ENCODE peak calls at places on chromosomes 1 and 21, in six cellular contexts. H is head of caudate nucleus, L is posterior cingulate gyrus, I is cerebellar cortex, C is SHP77 treated with DMSO at 0.1 percent for 48 hours, M is RCC 7860. J is an unnamed sample.

GRCh38 chr1:29650041-29650400 is 413.7 kb downstream of the PTPRU start:
- DNase-seq in H (peak; percentile 41), L (peak; percentile 43), I (no peak), C (peak; percentile 67), M (no peak), J (no peak)

GRCh38 chr1:116259665-116260064 is 113.4 kb upstream of the ATP1A1 start:
- DNase-seq in H (no peak), L (no peak), I (no peak), C (no peak), M (peak; percentile 58), J (no peak)

GRCh38 chr1:163084330-163084729 is 15.2 kb downstream of the RGS4 start:
- DNase-seq in H (no peak), L (no peak), I (no peak), C (no peak), M (no peak), J (no peak)

GRCh38 chr1:3454811-3455618 is 550 bp downstream of the ARHGEF16 start:
- DNase-seq in H (no peak), L (no peak), I (peak; percentile 39), C (no peak), M (peak; percentile 29), J (no peak)

GRCh38 chr1:50611675-50612074 is 188.4 kb upstream of the DMRTA2 start:
- DNase-seq in H (no peak), L (no peak), I (no peak), C (no peak), M (no peak), J (no peak)

GRCh38 chr1:2100775-2101108 is 50.5 kb downstream of the PRKCZ start:
- DNase-seq in H (no peak), L (no peak), I (no peak), C (no peak), M (no peak), J (no peak)

GRCh38 chr1:23558140-23558871 is 995 bp downstream of the ID3 start:
- DNase-seq in H (no peak), L (no peak), I (no peak), C (no peak), M (peak; percentile 86), J (peak; percentile 82)

GRCh38 chr21:41663805-41664788 is 102.8 kb downstream of the RIPK4 start:
- DNase-seq in H (no peak), L (no peak), I (no peak), C (no peak), M (peak; percentile 61), J (no peak)

GRCh38 chr1:112358061-112358770 is 37.8 kb upstream of the CTTNBP2NL start:
- DNase-seq in H (no peak), L (no peak), I (no peak), C (no peak), M (no peak), J (no peak)

GRCh38 chr1:171794085-171794484 is 12.6 kb downstream of the METTL13 start:
- DNase-seq in H (no peak), L (no peak), I (no peak), C (no peak), M (peak; percentile 94), J (peak; percentile 82)

GRCh38 chr1:94237291-94238226 is at the start of gene ARHGAP29:
- DNase-seq in H (no peak), L (peak; percentile 50), I (peak; percentile 70), C (peak; percentile 67), M (peak; percentile 78), J (peak; percentile 83)

GRCh38 chr1:67888707-67889106 is 55.4 kb upstream of the GNG12 start:
- DNase-seq in H (no peak), L (no peak), I (no peak), C (no peak), M (peak; percentile 79), J (no peak)

GRCh38 chr21:34021726-34022125 is 51.7 kb upstream of the MRPS6 start:
- DNase-seq in H (no peak), L (no peak), I (no peak), C (no peak), M (no peak), J (no peak)

GRCh38 chr1:22815043-22815365 is 104.4 kb downstream of the EPHB2 start:
- DNase-seq in H (no peak), L (no peak), I (no peak), C (no peak), M (no peak), J (no peak)

GRCh38 chr1:16167331-16168143 is 11.7 kb upstream of the EPHA2 start:
- DNase-seq in H (no peak), L (no peak), I (peak; percentile 66), C (no peak), M (no peak), J (peak; percentile 89)

GRCh38 chr1:29761159-29761928 is 525.0 kb downstream of the PTPRU start:
- DNase-seq in H (no peak), L (no peak), I (no peak), C (no peak), M (no peak), J (peak; percentile 50)

GRCh38 chr1:89436856-89437255 is 73.0 kb downstream of the GBP6 start:
- DNase-seq in H (no peak), L (no peak), I (no peak), C (no peak), M (no peak), J (no peak)

GRCh38 chr1:248838357-248839167 is 538 bp downstream of the ZNF672 start:
- DNase-seq in H (peak; percentile 88), L (peak; percentile 89), I (peak; percentile 91), C (peak; percentile 61), M (peak; percentile 79), J (peak; percentile 96)

GRCh38 chr1:153288634-153289275 is 24.0 kb downstream of the PGLYRP3 start:
- DNase-seq in H (no peak), L (no peak), I (peak; percentile 2), C (peak; percentile 6), M (no peak), J (peak; percentile 70)

GRCh38 chr1:210598135-210598652 is 269.5 kb downstream of the HHAT start:
- DNase-seq in H (no peak), L (no peak), I (no peak), C (no peak), M (peak; percentile 98), J (no peak)

GRCh38 chr21:29145354-29145782 is 14.9 kb downstream of the MAP3K7CL start:
- DNase-seq in H (no peak), L (no peak), I (no peak), C (no peak), M (peak; percentile 69), J (no peak)

GRCh38 chr1:209433649-209434031 is 149.9 kb upstream of the CAMK1G start:
- DNase-seq in H (no peak), L (no peak), I (no peak), C (no peak), M (no peak), J (no peak)

GRCh38 chr1:198056255-198056654 is 100.5 kb upstream of the NEK7 start:
- DNase-seq in H (no peak), L (no peak), I (no peak), C (no peak), M (no peak), J (peak; percentile 55)

GRCh38 chr1:53449026-53449425 is 10.2 kb upstream of the DMRTB1 start:
- DNase-seq in H (no peak), L (no peak), I (no peak), C (no peak), M (no peak), J (no peak)

GRCh38 chr1:185438936-185439335 is 121.9 kb upstream of the IVNS1ABP start:
- DNase-seq in H (no peak), L (no peak), I (no peak), C (no peak), M (peak; percentile 26), J (no peak)

GRCh38 chr1:160206421-160207117 is 1.4 kb downstream of the PEA15 start:
- DNase-seq in H (no peak), L (no peak), I (peak; percentile 52), C (no peak), M (peak; percentile 85), J (no peak)

GRCh38 chr1:214586621-214587020 is 16.4 kb upstream of the CENPF start:
- DNase-seq in H (no peak), L (no peak), I (no peak), C (no peak), M (no peak), J (no peak)

GRCh38 chr1:154329152-154329521 is 3.8 kb downstream of the ATP8B2 start:
- DNase-seq in H (peak; percentile 39), L (no peak), I (no peak), C (no peak), M (no peak), J (no peak)

GRCh38 chr1:63878914-63879313 is 105.1 kb downstream of the ROR1 start:
- DNase-seq in H (no peak), L (no peak), I (no peak), C (no peak), M (peak; percentile 10), J (no peak)

GRCh38 chr1:231039161-231040018 is 664 bp downstream of the FAM89A start:
- DNase-seq in H (peak; percentile 21), L (no peak), I (no peak), C (no peak), M (no peak), J (peak; percentile 84)